ENCODE peak calls at places on chromosomes 2 and 18, in seven cellular contexts. One of them, this sample, is unnamed.

GRCh38 chr2:232609607-232610006 is 23.8 kb upstream of the EFHD1 start:
- DNase-seq in AG09309: no peak
- DNase-seq in astrocyte: no peak
- DNase-seq in left ventricle myocardium inferior: no peak
- DNase-seq in keratinocyte: no peak
- DNase-seq in mucosa of descending colon: no peak
- DNase-seq in pancreas: no peak
- DNase-seq in this sample: no peak

GRCh38 chr18:21703241-21703820 is 1.2 kb downstream of the ABHD3 start:
- DNase-seq in AG09309: no peak
- DNase-seq in astrocyte: no peak
- DNase-seq in left ventricle myocardium inferior: no peak
- DNase-seq in keratinocyte: no peak
- DNase-seq in mucosa of descending colon: peak; percentile 63
- DNase-seq in pancreas: no peak
- DNase-seq in this sample: no peak

GRCh38 chr2:71778514-71779305 is 325.3 kb downstream of the DYSF start:
- DNase-seq in AG09309: no peak
- DNase-seq in astrocyte: no peak
- DNase-seq in left ventricle myocardium inferior: no peak
- DNase-seq in keratinocyte: no peak
- DNase-seq in mucosa of descending colon: no peak
- DNase-seq in pancreas: no peak
- DNase-seq in this sample: no peak

GRCh38 chr2:177147093-177147694 is 65.4 kb upstream of the HNRNPA3 start:
- DNase-seq in AG09309: peak; percentile 43
- DNase-seq in astrocyte: peak; percentile 41
- DNase-seq in left ventricle myocardium inferior: no peak
- DNase-seq in keratinocyte: no peak
- DNase-seq in mucosa of descending colon: no peak
- DNase-seq in pancreas: no peak
- DNase-seq in this sample: no peak

GRCh38 chr2:104977958-104978357 is 59.9 kb upstream of the MRPS9 start:
- DNase-seq in AG09309: no peak
- DNase-seq in astrocyte: no peak
- DNase-seq in left ventricle myocardium inferior: no peak
- DNase-seq in keratinocyte: no peak
- DNase-seq in mucosa of descending colon: no peak
- DNase-seq in pancreas: no peak
- DNase-seq in this sample: no peak

GRCh38 chr2:236568068-236568921 is 1.3 kb upstream of the ACKR3 start:
- DNase-seq in AG09309: no peak
- DNase-seq in astrocyte: no peak
- DNase-seq in left ventricle myocardium inferior: peak; percentile 69
- DNase-seq in keratinocyte: no peak
- DNase-seq in mucosa of descending colon: peak; percentile 49
- DNase-seq in pancreas: no peak
- DNase-seq in this sample: no peak

GRCh38 chr2:240958366-240959213 is 39.8 kb upstream of the SNED1 start:
- DNase-seq in AG09309: no peak
- DNase-seq in astrocyte: no peak
- DNase-seq in left ventricle myocardium inferior: no peak
- DNase-seq in keratinocyte: no peak
- DNase-seq in mucosa of descending colon: no peak
- DNase-seq in pancreas: peak; percentile 62
- DNase-seq in this sample: no peak

GRCh38 chr2:20291106-20291564 is 59.5 kb downstream of the PUM2 start:
- DNase-seq in AG09309: peak; percentile 49
- DNase-seq in astrocyte: peak; percentile 61
- DNase-seq in left ventricle myocardium inferior: no peak
- DNase-seq in keratinocyte: peak; percentile 45
- DNase-seq in mucosa of descending colon: peak; percentile 44
- DNase-seq in pancreas: no peak
- DNase-seq in this sample: peak; percentile 39

GRCh38 chr2:25215948-25216679 is 47.7 kb upstream of the POMC start:
- DNase-seq in AG09309: no peak
- DNase-seq in astrocyte: peak; percentile 59
- DNase-seq in left ventricle myocardium inferior: peak; percentile 80
- DNase-seq in keratinocyte: peak; percentile 7
- DNase-seq in mucosa of descending colon: peak; percentile 87
- DNase-seq in pancreas: peak; percentile 77
- DNase-seq in this sample: no peak

GRCh38 chr2:27869763-27870162 is 20.4 kb downstream of the RBKS start:
- DNase-seq in AG09309: no peak
- DNase-seq in astrocyte: no peak
- DNase-seq in left ventricle myocardium inferior: no peak
- DNase-seq in keratinocyte: no peak
- DNase-seq in mucosa of descending colon: no peak
- DNase-seq in pancreas: no peak
- DNase-seq in this sample: no peak

GRCh38 chr2:76257802-76258201 is 547.1 kb upstream of the GCFC2 start:
- DNase-seq in AG09309: no peak
- DNase-seq in astrocyte: no peak
- DNase-seq in left ventricle myocardium inferior: no peak
- DNase-seq in keratinocyte: no peak
- DNase-seq in mucosa of descending colon: no peak
- DNase-seq in pancreas: no peak
- DNase-seq in this sample: no peak

GRCh38 chr2:207939342-207940108 is 85.8 kb downstream of the PLEKHM3 start:
- DNase-seq in AG09309: no peak
- DNase-seq in astrocyte: no peak
- DNase-seq in left ventricle myocardium inferior: no peak
- DNase-seq in keratinocyte: no peak
- DNase-seq in mucosa of descending colon: peak; percentile 67
- DNase-seq in pancreas: no peak
- DNase-seq in this sample: no peak

GRCh38 chr18:9642799-9643445 is 28.6 kb upstream of the PPP4R1 start:
- DNase-seq in AG09309: no peak
- DNase-seq in astrocyte: peak; percentile 26
- DNase-seq in left ventricle myocardium inferior: no peak
- DNase-seq in keratinocyte: peak; percentile 69
- DNase-seq in mucosa of descending colon: no peak
- DNase-seq in pancreas: no peak
- DNase-seq in this sample: no peak

GRCh38 chr2:191245869-191246531 is 796 bp downstream of the MYO1B start:
- DNase-seq in AG09309: no peak
- DNase-seq in astrocyte: peak; percentile 57
- DNase-seq in left ventricle myocardium inferior: peak; percentile 77
- DNase-seq in keratinocyte: no peak
- DNase-seq in mucosa of descending colon: peak; percentile 83
- DNase-seq in pancreas: peak; percentile 86
- DNase-seq in this sample: no peak

GRCh38 chr2:60957643-60958042 is 59.9 kb upstream of the PEX13 start:
- DNase-seq in AG09309: no peak
- DNase-seq in astrocyte: no peak
- DNase-seq in left ventricle myocardium inferior: no peak
- DNase-seq in keratinocyte: peak; percentile 74
- DNase-seq in mucosa of descending colon: peak; percentile 40
- DNase-seq in pancreas: no peak
- DNase-seq in this sample: no peak

GRCh38 chr18:45107425-45107824 is 426.7 kb downstream of the SETBP1 start:
- DNase-seq in AG09309: peak; percentile 27
- DNase-seq in astrocyte: peak; percentile 82
- DNase-seq in left ventricle myocardium inferior: no peak
- DNase-seq in keratinocyte: peak; percentile 17
- DNase-seq in mucosa of descending colon: no peak
- DNase-seq in pancreas: no peak
- DNase-seq in this sample: no peak

GRCh38 chr18:59957957-59958356 is 58.2 kb downstream of the PMAIP1 start:
- DNase-seq in AG09309: no peak
- DNase-seq in astrocyte: peak; percentile 63
- DNase-seq in left ventricle myocardium inferior: peak; percentile 41
- DNase-seq in keratinocyte: no peak
- DNase-seq in mucosa of descending colon: peak; percentile 55
- DNase-seq in pancreas: peak; percentile 73
- DNase-seq in this sample: peak; percentile 67

GRCh38 chr18:66872277-66872676 is 268.4 kb upstream of the CDH19 start:
- DNase-seq in AG09309: no peak
- DNase-seq in astrocyte: peak; percentile 6
- DNase-seq in left ventricle myocardium inferior: no peak
- DNase-seq in keratinocyte: no peak
- DNase-seq in mucosa of descending colon: no peak
- DNase-seq in pancreas: no peak
- DNase-seq in this sample: no peak

GRCh38 chr2:59462418-59463197 is 1090.8 kb downstream of the BCL11A start:
- DNase-seq in AG09309: no peak
- DNase-seq in astrocyte: no peak
- DNase-seq in left ventricle myocardium inferior: no peak
- DNase-seq in keratinocyte: no peak
- DNase-seq in mucosa of descending colon: no peak
- DNase-seq in pancreas: no peak
- DNase-seq in this sample: no peak

GRCh38 chr2:33526132-33526531 is 49.7 kb downstream of the RASGRP3 start:
- DNase-seq in AG09309: peak; percentile 51
- DNase-seq in astrocyte: peak; percentile 67
- DNase-seq in left ventricle myocardium inferior: no peak
- DNase-seq in keratinocyte: no peak
- DNase-seq in mucosa of descending colon: no peak
- DNase-seq in pancreas: no peak
- DNase-seq in this sample: no peak

GRCh38 chr2:81542119-81542518 is 1237.6 kb upstream of the LRRTM1 start:
- DNase-seq in AG09309: no peak
- DNase-seq in astrocyte: no peak
- DNase-seq in left ventricle myocardium inferior: no peak
- DNase-seq in keratinocyte: no peak
- DNase-seq in mucosa of descending colon: no peak
- DNase-seq in pancreas: no peak
- DNase-seq in this sample: no peak

GRCh38 chr2:132911726-132912724 is 242.0 kb upstream of the LYPD1 start:
- DNase-seq in AG09309: no peak
- DNase-seq in astrocyte: peak; percentile 46
- DNase-seq in left ventricle myocardium inferior: peak; percentile 15
- DNase-seq in keratinocyte: no peak
- DNase-seq in mucosa of descending colon: no peak
- DNase-seq in pancreas: no peak
- DNase-seq in this sample: no peak

GRCh38 chr2:240931319-240931949 is 25.3 kb downstream of the CROCC2 start:
- DNase-seq in AG09309: no peak
- DNase-seq in astrocyte: no peak
- DNase-seq in left ventricle myocardium inferior: no peak
- DNase-seq in keratinocyte: no peak
- DNase-seq in mucosa of descending colon: no peak
- DNase-seq in pancreas: no peak
- DNase-seq in this sample: no peak

GRCh38 chr18:11578799-11579198 is 30.6 kb upstream of the SLC35G4 start:
- DNase-seq in AG09309: no peak
- DNase-seq in astrocyte: no peak
- DNase-seq in left ventricle myocardium inferior: no peak
- DNase-seq in keratinocyte: no peak
- DNase-seq in mucosa of descending colon: no peak
- DNase-seq in pancreas: no peak
- DNase-seq in this sample: no peak

GRCh38 chr2:102094917-102095316 is 47.6 kb upstream of the IL1R1 start:
- DNase-seq in AG09309: peak; percentile 90
- DNase-seq in astrocyte: peak; percentile 79
- DNase-seq in left ventricle myocardium inferior: no peak
- DNase-seq in keratinocyte: no peak
- DNase-seq in mucosa of descending colon: no peak
- DNase-seq in pancreas: no peak
- DNase-seq in this sample: peak; percentile 98

GRCh38 chr2:88099798-88100488 is 27.9 kb downstream of the FABP1 start:
- DNase-seq in AG09309: no peak
- DNase-seq in astrocyte: no peak
- DNase-seq in left ventricle myocardium inferior: no peak
- DNase-seq in keratinocyte: peak; percentile 1
- DNase-seq in mucosa of descending colon: no peak
- DNase-seq in pancreas: no peak
- DNase-seq in this sample: peak; percentile 4

GRCh38 chr2:108560241-108560811 is 26.1 kb downstream of the LIMS1 start:
- DNase-seq in AG09309: no peak
- DNase-seq in astrocyte: no peak
- DNase-seq in left ventricle myocardium inferior: no peak
- DNase-seq in keratinocyte: no peak
- DNase-seq in mucosa of descending colon: no peak
- DNase-seq in pancreas: no peak
- DNase-seq in this sample: no peak

GRCh38 chr2:226031962-226032441 is 632.5 kb downstream of the NYAP2 start:
- DNase-seq in AG09309: no peak
- DNase-seq in astrocyte: peak; percentile 39
- DNase-seq in left ventricle myocardium inferior: no peak
- DNase-seq in keratinocyte: no peak
- DNase-seq in mucosa of descending colon: no peak
- DNase-seq in pancreas: no peak
- DNase-seq in this sample: no peak
- H3K4me3 ChIP-seq in AG09309: peak overlapping the region; percentile 59
- H3K4me3 ChIP-seq in astrocyte: peak overlapping the region; percentile 71
- H3K4me3 ChIP-seq in left ventricle myocardium inferior: peak overlapping the region; percentile 70
- H3K4me3 ChIP-seq in keratinocyte: no peak overlapping the region
- H3K4me3 ChIP-seq in mucosa of descending colon: no peak overlapping the region
- H3K4me3 ChIP-seq in pancreas: no peak overlapping the region
- H3K4me3 ChIP-seq in this sample: peak overlapping the region; percentile 43

DNA sequence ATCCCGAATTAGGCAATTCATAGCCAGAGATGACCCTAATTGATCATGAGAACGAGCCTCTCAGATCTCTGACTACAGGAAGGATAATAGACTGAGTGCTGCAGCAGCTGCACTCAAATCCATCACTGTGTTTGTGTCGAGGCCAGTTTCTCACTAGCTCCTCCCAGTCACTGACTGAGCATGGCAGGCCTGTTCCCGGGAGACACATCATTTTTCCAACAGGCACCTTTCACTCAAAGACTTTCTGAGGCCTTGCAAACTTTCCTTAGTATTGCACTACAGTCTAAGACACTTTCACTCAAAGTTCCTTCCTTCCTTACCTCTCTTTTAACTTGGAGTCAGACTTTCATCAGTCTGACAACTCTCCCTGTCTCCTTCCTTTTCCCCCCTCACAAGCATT is 13.7 kb downstream of the SOS1 start:
- DNase-seq in AG09309: no peak
- DNase-seq in astrocyte: no peak
- DNase-seq in left ventricle myocardium inferior: no peak
- DNase-seq in keratinocyte: no peak
- DNase-seq in mucosa of descending colon: no peak
- DNase-seq in pancreas: no peak
- DNase-seq in this sample: no peak
- H3K4me3 ChIP-seq in AG09309: no peak overlapping the region
- H3K4me3 ChIP-seq in astrocyte: no peak overlapping the region
- H3K4me3 ChIP-seq in left ventricle myocardium inferior: no peak overlapping the region
- H3K4me3 ChIP-seq in keratinocyte: no peak overlapping the region
- H3K4me3 ChIP-seq in mucosa of descending colon: no peak overlapping the region
- H3K4me3 ChIP-seq in pancreas: no peak overlapping the region
- H3K4me3 ChIP-seq in this sample: no peak overlapping the region

GRCh38 chr2:159897081-159897480 is 99.1 kb upstream of the CD302 start:
- DNase-seq in AG09309: no peak
- DNase-seq in astrocyte: no peak
- DNase-seq in left ventricle myocardium inferior: no peak
- DNase-seq in keratinocyte: no peak
- DNase-seq in mucosa of descending colon: no peak
- DNase-seq in pancreas: no peak
- DNase-seq in this sample: no peak
- H3K4me3 ChIP-seq in AG09309: no peak overlapping the region
- H3K4me3 ChIP-seq in astrocyte: no peak overlapping the region
- H3K4me3 ChIP-seq in left ventricle myocardium inferior: no peak overlapping the region
- H3K4me3 ChIP-seq in keratinocyte: no peak overlapping the region
- H3K4me3 ChIP-seq in mucosa of descending colon: no peak overlapping the region
- H3K4me3 ChIP-seq in pancreas: no peak overlapping the region
- H3K4me3 ChIP-seq in this sample: no peak overlapping the region

GRCh38 chr2:130332271-130333073 is 10.2 kb upstream of the IMP4 start:
- DNase-seq in AG09309: no peak
- DNase-seq in astrocyte: peak; percentile 68
- DNase-seq in left ventricle myocardium inferior: peak; percentile 71
- DNase-seq in keratinocyte: peak; percentile 33
- DNase-seq in mucosa of descending colon: peak; percentile 84
- DNase-seq in pancreas: no peak
- DNase-seq in this sample: peak; percentile 53

GRCh38 chr2:130328710-130329109 is 14.0 kb upstream of the IMP4 start:
- DNase-seq in AG09309: no peak
- DNase-seq in astrocyte: peak; percentile 11
- DNase-seq in left ventricle myocardium inferior: no peak
- DNase-seq in keratinocyte: peak; percentile 55
- DNase-seq in mucosa of descending colon: no peak
- DNase-seq in pancreas: no peak
- DNase-seq in this sample: no peak

GRCh38 chr2:130327703-130328527 is 14.8 kb upstream of the IMP4 start:
- DNase-seq in AG09309: no peak
- DNase-seq in astrocyte: peak; percentile 76
- DNase-seq in left ventricle myocardium inferior: no peak
- DNase-seq in keratinocyte: peak; percentile 42
- DNase-seq in mucosa of descending colon: no peak
- DNase-seq in pancreas: no peak
- DNase-seq in this sample: peak; percentile 51
- H3K4me3 ChIP-seq in AG09309: no peak overlapping the region
- H3K4me3 ChIP-seq in astrocyte: no peak overlapping the region
- H3K4me3 ChIP-seq in left ventricle myocardium inferior: no peak overlapping the region
- H3K4me3 ChIP-seq in keratinocyte: no peak overlapping the region
- H3K4me3 ChIP-seq in mucosa of descending colon: no peak overlapping the region
- H3K4me3 ChIP-seq in pancreas: no peak overlapping the region
- H3K4me3 ChIP-seq in this sample: no peak overlapping the region

This sample was measured in skeletal muscle cell.